ENCODE peak calls at places on chromosomes 13 and 19, in eight cellular contexts. B is Calu3; Z is BJ; F is CD4-positive, alpha-beta T cell; Y is gastrocnemius medialis; T is PC-9; H is A549; K is transverse colon. N is an unnamed sample.

GRCh38 chr19:44003461-44004134 is 841 bp downstream of the ZNF230 start:
- DNase-seq in Y (no peak), B (peak; percentile 20), Z (no peak), K (peak; percentile 8), F (no peak), H (peak; percentile 37), T (no peak), N (no peak)

GRCh38 chr13:93235258-93236015 is 8.8 kb downstream of the GPC6 start:
- DNase-seq in K (no peak), H (no peak), T (no peak), F (no peak), Y (peak; percentile 60), Z (no peak), B (no peak), N (no peak)

GRCh38 chr13:111114362-111115050 is 604 bp upstream of the ARHGEF7 start:
- DNase-seq in Y (peak; percentile 56), K (peak; percentile 31), F (no peak), Z (no peak), B (no peak), H (no peak), T (no peak), N (no peak)

GRCh38 chr19:45087531-45087930 is 5.4 kb upstream of the PPP1R37 start:
- DNase-seq in H (no peak), B (no peak), T (no peak), Z (no peak), F (peak; percentile 45), K (no peak), Y (no peak), N (peak; percentile 72)

GRCh38 chr19:13038306-13039210 is 43.3 kb downstream of the NFIX start:
- DNase-seq in H (no peak), T (no peak), F (no peak), Y (peak; percentile 77), K (no peak), B (no peak), Z (no peak), N (no peak)

GRCh38 chr19:29858621-29859020 is 46.8 kb downstream of the CCNE1 start:
- DNase-seq in B (no peak), T (no peak), Z (no peak), K (no peak), F (no peak), Y (no peak), H (no peak), N (no peak)

GRCh38 chr19:28949027-28949426 is 263.9 kb downstream of the UQCRFS1 start:
- DNase-seq in Y (no peak), T (no peak), Z (no peak), B (no peak), H (no peak), K (no peak), F (no peak), N (no peak)

GRCh38 chr13:98761126-98761978 is 8.9 kb upstream of the SLC15A1 start:
- DNase-seq in T (peak; percentile 49), Z (no peak), Y (no peak), F (no peak), H (no peak), K (no peak), B (no peak), N (no peak)

GRCh38 chr19:31676271-31677004 is 327.2 kb upstream of the TSHZ3 start:
- DNase-seq in Z (no peak), K (no peak), H (peak; percentile 49), T (no peak), B (no peak), F (no peak), Y (no peak), N (no peak)

GRCh38 chr13:44967656-44968451 is 21.4 kb downstream of the NUFIP1 start:
- DNase-seq in B (no peak), Y (no peak), H (no peak), Z (no peak), K (no peak), F (no peak), T (peak; percentile 35), N (no peak)
- TF ChIP-seq CTCF in B (no peak), Y (peak; percentile 11), H (no peak), Z (peak; percentile 38), K (no peak), F (no peak), T (no peak), N (no peak)

GRCh38 chr19:47608908-47609879 is at the start of gene BICRA:
- DNase-seq in Y (peak; percentile 84), T (peak; percentile 69), B (peak; percentile 93), F (peak; percentile 80), Z (no peak), H (peak; percentile 84), K (peak; percentile 84), N (peak; percentile 84)

GRCh38 chr19:47609885-47610545 is 1.1 kb downstream of the BICRA start:
- DNase-seq in T (no peak), F (peak; percentile 46), H (no peak), Y (peak; percentile 55), Z (no peak), K (peak; percentile 69), B (peak; percentile 50), N (peak; percentile 41)

GRCh38 chr19:47607564-47608073 is 1.3 kb upstream of the BICRA start:
- DNase-seq in T (no peak), H (no peak), K (no peak), F (no peak), Z (no peak), B (no peak), Y (no peak), N (no peak)

GRCh38 chr19:47610546-47610894 is 1.6 kb downstream of the BICRA start:
- DNase-seq in T (no peak), F (no peak), K (no peak), Z (no peak), B (no peak), H (no peak), Y (no peak), N (no peak)

GRCh38 chr19:47608074-47608907 is 643 bp upstream of the BICRA start:
- DNase-seq in Y (peak; percentile 94), F (peak; percentile 95), T (peak; percentile 80), H (peak; percentile 94), B (peak; percentile 99), Z (peak; percentile 37), K (peak; percentile 97), N (peak; percentile 98)
- TF ChIP-seq CTCF in Y (peak; percentile 48), F (no peak), T (peak; percentile 21), H (no peak), B (no peak), Z (peak; percentile 38), K (peak; percentile 32), N (peak; percentile 12)

GRCh38 chr19:4068058-4068966 is 1.6 kb upstream of the ZBTB7A start:
- DNase-seq in K (peak; percentile 76), Y (no peak), Z (no peak), T (no peak), F (no peak), B (no peak), H (no peak), N (no peak)

GRCh38 chr19:4069331-4069959 is 2.7 kb upstream of the ZBTB7A start:
- DNase-seq in Z (no peak), K (peak; percentile 62), B (no peak), T (no peak), H (no peak), F (no peak), Y (no peak), N (no peak)

GRCh38 chr19:4066176-4066606 is 508 bp downstream of the ZBTB7A start:
- DNase-seq in F (peak; percentile 46), B (no peak), T (no peak), Y (no peak), H (no peak), K (peak; percentile 52), Z (no peak), N (peak; percentile 48)

GRCh38 chr19:4066682-4067395 is at the start of gene ZBTB7A:
- DNase-seq in F (peak; percentile 75), B (peak; percentile 60), Z (no peak), H (peak; percentile 70), Y (peak; percentile 81), K (peak; percentile 91), T (peak; percentile 74), N (peak; percentile 74)

DNA sequence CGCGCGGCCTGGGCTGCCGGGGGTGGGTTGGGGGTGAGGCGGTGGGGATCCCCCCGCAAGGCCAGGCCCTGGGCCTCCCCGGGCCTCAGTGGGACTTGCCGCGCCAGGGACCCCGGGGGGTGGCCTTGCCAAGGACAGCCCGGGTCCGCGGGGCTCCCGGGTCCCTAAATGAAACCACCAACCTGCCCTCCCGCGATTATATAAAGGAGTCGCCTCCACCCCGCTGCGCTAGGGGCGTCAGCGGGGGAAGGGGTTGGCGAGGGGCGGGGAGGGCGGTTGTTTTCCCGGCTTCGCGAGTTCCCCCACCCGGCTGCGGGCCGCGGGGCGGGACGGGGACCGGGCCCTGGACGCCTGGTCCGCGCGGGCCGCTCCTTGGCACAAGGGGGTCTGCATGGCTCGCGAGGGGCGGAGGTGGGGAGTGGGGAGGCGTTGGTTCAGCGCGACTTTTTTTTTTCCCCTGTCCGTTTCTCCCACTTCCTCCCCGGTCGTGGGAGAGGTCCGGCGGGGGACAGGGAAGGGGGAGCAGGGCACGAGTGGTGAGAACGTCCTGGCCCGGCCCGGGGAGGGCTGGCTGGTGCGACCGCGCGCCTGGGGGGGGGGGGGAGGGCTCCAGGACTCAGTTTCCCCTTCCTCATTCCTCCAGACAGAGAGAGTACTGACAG is 828 bp upstream of the ZBTB7A start:
- DNase-seq in Y (no peak), H (no peak), K (no peak), F (peak; percentile 46), Z (no peak), T (no peak), B (no peak), N (no peak)
- TF ChIP-seq CTCF in Y (no peak), H (no peak), K (peak; percentile 4), F (peak; percentile 8), Z (no peak), T (no peak), B (no peak), N (no peak)

DNA sequence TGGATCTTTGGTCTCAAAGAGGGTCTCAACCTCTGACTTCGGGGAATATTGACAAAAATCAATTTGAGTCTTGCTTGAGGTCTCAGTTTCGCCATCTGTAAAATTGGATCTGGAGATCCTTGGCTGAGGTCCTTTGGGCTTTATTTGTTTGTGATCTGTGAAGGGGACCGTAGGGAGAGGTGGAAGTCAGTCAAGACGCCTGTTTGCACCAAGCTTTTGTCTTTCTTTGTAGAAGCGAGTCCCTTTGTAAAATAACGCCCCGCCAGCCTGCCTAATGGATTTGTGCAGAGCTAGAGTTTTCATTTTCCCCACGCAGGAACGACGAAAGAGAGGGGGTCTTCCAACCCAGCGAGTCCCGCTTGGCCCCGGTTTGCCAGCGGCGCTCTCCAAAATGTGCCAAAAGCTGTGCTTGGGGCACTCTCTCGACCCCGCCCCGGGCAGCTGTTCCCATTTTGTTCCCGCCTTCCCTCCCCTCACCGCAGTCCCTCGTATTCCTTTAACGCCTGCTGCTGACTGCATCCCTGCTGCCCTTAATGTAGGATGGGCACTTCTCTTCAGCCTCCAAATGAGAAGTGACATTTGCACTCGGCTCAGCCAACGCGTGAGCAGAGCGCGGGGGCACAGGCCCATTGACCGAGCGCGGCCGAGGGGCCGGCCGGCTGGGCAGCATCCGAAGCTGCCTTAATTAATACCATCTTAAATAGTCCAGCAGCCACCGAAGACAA is 13.0 kb downstream of the ZIC5 start:
- DNase-seq in H (no peak), T (no peak), Z (no peak), F (no peak), B (no peak), Y (no peak), K (no peak), N (no peak)
- TF ChIP-seq CTCF in H (no peak), T (no peak), Z (no peak), F (no peak), B (no peak), Y (no peak), K (no peak), N (no peak)

N was measured in natural killer cell.